ENCODE peak calls at places on chromosomes 16 and 17, in four cellular contexts. U, W, E and J are unnamed samples.

GRCh38 chr17:72565006-72565405 is 444.2 kb downstream of the SOX9 start:
- DNase-seq in U (no peak), W (no peak), E (no peak), J (no peak)

GRCh38 chr17:12613566-12613965 is 52.1 kb upstream of the MYOCD start:
- DNase-seq in U (no peak), W (no peak), E (no peak), J (no peak)

GRCh38 chr17:7956208-7956965 is 24.4 kb downstream of the CNTROB start:
- DNase-seq in U (no peak), W (no peak), E (no peak), J (no peak)

GRCh38 chr16:3542601-3543373 is 34.4 kb downstream of the NLRC3 start:
- DNase-seq in U (no peak), W (no peak), E (no peak), J (no peak)

GRCh38 chr17:30567231-30568116 is 90.3 kb downstream of the GOSR1 start:
- DNase-seq in U (no peak), W (no peak), E (no peak), J (no peak)

GRCh38 chr17:11554042-11554441 is 44.2 kb upstream of the DNAH9 start:
- DNase-seq in U (no peak), W (no peak), E (no peak), J (no peak)

GRCh38 chr17:410674-411401 is 58.2 kb upstream of the RPH3AL start:
- DNase-seq in U (peak; percentile 43), W (no peak), E (peak; percentile 29), J (no peak)

GRCh38 chr16:10088380-10088793 is 93.8 kb downstream of the GRIN2A start:
- DNase-seq in U (no peak), W (no peak), E (no peak), J (no peak)

GRCh38 chr17:17823433-17824118 is 13.2 kb downstream of the SREBF1 start:
- DNase-seq in U (peak; percentile 57), W (no peak), E (peak; percentile 94), J (peak; percentile 99)

GRCh38 chr17:17059301-17059890 is 17.1 kb downstream of the MPRIP start:
- DNase-seq in U (no peak), W (no peak), E (no peak), J (no peak)

GRCh38 chr17:50845260-50846147 is 10.1 kb downstream of the WFIKKN2 start:
- DNase-seq in U (no peak), W (no peak), E (no peak), J (no peak)

GRCh38 chr17:81868674-81869220 is 2.4 kb downstream of the ARHGDIA start:
- DNase-seq in U (peak; percentile 33), W (no peak), E (peak; percentile 68), J (no peak)

GRCh38 chr16:2366660-2367309 is 26.3 kb upstream of the ABCA3 start:
- DNase-seq in U (no peak), W (peak; percentile 55), E (no peak), J (no peak)

GRCh38 chr16:22265351-22265750 is 31.9 kb upstream of the POLR3E start:
- DNase-seq in U (no peak), W (no peak), E (no peak), J (no peak)

GRCh38 chr17:362721-363120 is 10.1 kb upstream of the RPH3AL start:
- DNase-seq in U (no peak), W (no peak), E (no peak), J (no peak)

GRCh38 chr17:66675991-66676371 is 158.9 kb upstream of the CACNG5 start:
- DNase-seq in U (no peak), W (no peak), E (no peak), J (no peak)

GRCh38 chr16:80554037-80554436 is 13.2 kb downstream of the DYNLRB2 start:
- DNase-seq in U (no peak), W (no peak), E (no peak), J (no peak)

GRCh38 chr16:27972500-27972899 is 91.0 kb downstream of the GSG1L start:
- DNase-seq in U (peak; percentile 42), W (peak; percentile 17), E (peak; percentile 40), J (peak; percentile 42)

GRCh38 chr17:9409026-9409425 is 166.6 kb downstream of the STX8 start:
- DNase-seq in U (no peak), W (no peak), E (no peak), J (no peak)

GRCh38 chr16:58249388-58249779 is 45.4 kb downstream of the PRSS54 start:
- DNase-seq in U (no peak), W (no peak), E (no peak), J (no peak)

GRCh38 chr17:51461578-51462004 is 201.2 kb downstream of the UTP18 start:
- DNase-seq in U (peak; percentile 59), W (no peak), E (peak; percentile 79), J (peak; percentile 31)

GRCh38 chr17:47902039-47902744 is 6.2 kb downstream of the SP2 start:
- DNase-seq in U (no peak), W (no peak), E (peak; percentile 48), J (no peak)

GRCh38 chr16:23976091-23977001 is 140.6 kb downstream of the PRKCB start:
- DNase-seq in U (no peak), W (no peak), E (no peak), J (no peak)

GRCh38 chr17:39001703-39002637 is 34.8 kb upstream of the FBXO47 start:
- DNase-seq in U (peak; percentile 58), W (no peak), E (peak; percentile 29), J (no peak)

GRCh38 chr17:55794681-55795080 is 43.8 kb downstream of the PCTP start:
- DNase-seq in U (no peak), W (no peak), E (no peak), J (no peak)

GRCh38 chr17:45284176-45285140 is 22.6 kb upstream of the SPATA32 start:
- DNase-seq in U (peak; percentile 47), W (no peak), E (no peak), J (no peak)
- TF ChIP-seq SPI1 in U (no peak), W (no peak), E (no peak), J (no peak)

GRCh38 chr17:2171725-2172446 is 117.0 kb downstream of the HIC1 start:
- DNase-seq in U (no peak), W (no peak), E (no peak), J (no peak)
- TF ChIP-seq SPI1 in U (no peak), W (no peak), E (no peak), J (no peak)

GRCh38 chr16:52705192-52705591 is 158.2 kb upstream of the TOX3 start:
- DNase-seq in U (no peak), W (no peak), E (no peak), J (no peak)

GRCh38 chr16:52713740-52714139 is 166.8 kb upstream of the TOX3 start:
- DNase-seq in U (no peak), W (no peak), E (no peak), J (no peak)

GRCh38 chr16:52709286-52709685 is 162.3 kb upstream of the TOX3 start:
- DNase-seq in U (no peak), W (no peak), E (no peak), J (no peak)
- TF ChIP-seq SPI1 in U (no peak), W (no peak), E (no peak), J (no peak)

GRCh38 chr16:17072104-17072503 is 398.7 kb downstream of the XYLT1 start:
- DNase-seq in U (no peak), W (no peak), E (no peak), J (no peak)
- TF ChIP-seq SPI1 in U (no peak), W (no peak), E (no peak), J (no peak)

GRCh38 chr16:89103156-89103555 is 9.5 kb downstream of the ACSF3 start:
- DNase-seq in U (no peak), W (no peak), E (no peak), J (no peak)
- TF ChIP-seq SPI1 in U (no peak), W (no peak), E (no peak), J (no peak)

DNA sequence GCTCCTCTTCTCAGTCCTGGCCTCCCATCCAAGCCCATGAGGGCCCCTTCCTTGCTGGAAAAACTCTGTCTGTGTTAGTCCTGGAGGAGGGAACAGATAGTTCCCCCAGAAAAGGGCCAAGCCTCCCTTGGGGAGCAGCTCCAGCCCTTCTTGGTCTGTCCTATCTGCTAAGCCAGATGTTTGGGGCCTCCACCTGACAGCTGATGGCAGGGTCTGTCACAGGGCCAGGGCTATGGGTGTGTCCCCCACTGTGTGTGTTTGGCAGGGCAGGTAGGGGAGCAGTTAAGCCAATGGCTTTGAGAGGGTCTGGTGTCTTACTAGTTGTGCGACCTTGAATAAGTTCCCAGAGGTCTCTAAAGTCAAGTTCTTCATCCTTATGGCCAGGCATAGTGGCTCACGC is 13.6 kb upstream of the SLC4A1 start:
- DNase-seq in U (no peak), W (no peak), E (peak; percentile 83), J (no peak)
- TF ChIP-seq SPI1 in U (no peak), W (no peak), E (no peak), J (no peak)

GRCh38 chr16:75039941-75040340 is 41.1 kb downstream of the ZNRF1 start:
- DNase-seq in U (no peak), W (no peak), E (no peak), J (no peak)
- TF ChIP-seq SPI1 in U (no peak), W (no peak), E (no peak), J (no peak)

DNA sequence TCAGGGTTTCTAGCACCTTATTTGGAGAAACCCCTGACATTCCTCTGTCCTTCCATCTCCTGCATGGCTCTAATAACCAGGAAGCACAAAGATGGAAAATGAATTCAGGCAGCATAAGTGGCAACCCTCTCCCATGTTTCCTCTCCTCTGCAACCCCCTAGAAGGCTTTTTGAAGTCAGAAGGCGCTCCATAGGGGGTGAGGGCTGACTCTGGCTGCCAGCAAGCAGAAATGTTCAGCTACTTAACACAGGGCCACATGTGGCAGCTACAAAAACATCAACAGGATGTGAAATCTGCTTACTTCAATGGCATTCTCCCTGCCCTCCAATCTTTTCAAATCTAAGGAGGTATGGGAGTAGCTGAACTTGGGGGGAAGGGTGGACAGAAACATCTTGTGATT is 55.2 kb upstream of the IRX5 start:
- DNase-seq in U (no peak), W (no peak), E (no peak), J (no peak)
- TF ChIP-seq SPI1 in U (no peak), W (no peak), E (no peak), J (no peak)

DNA sequence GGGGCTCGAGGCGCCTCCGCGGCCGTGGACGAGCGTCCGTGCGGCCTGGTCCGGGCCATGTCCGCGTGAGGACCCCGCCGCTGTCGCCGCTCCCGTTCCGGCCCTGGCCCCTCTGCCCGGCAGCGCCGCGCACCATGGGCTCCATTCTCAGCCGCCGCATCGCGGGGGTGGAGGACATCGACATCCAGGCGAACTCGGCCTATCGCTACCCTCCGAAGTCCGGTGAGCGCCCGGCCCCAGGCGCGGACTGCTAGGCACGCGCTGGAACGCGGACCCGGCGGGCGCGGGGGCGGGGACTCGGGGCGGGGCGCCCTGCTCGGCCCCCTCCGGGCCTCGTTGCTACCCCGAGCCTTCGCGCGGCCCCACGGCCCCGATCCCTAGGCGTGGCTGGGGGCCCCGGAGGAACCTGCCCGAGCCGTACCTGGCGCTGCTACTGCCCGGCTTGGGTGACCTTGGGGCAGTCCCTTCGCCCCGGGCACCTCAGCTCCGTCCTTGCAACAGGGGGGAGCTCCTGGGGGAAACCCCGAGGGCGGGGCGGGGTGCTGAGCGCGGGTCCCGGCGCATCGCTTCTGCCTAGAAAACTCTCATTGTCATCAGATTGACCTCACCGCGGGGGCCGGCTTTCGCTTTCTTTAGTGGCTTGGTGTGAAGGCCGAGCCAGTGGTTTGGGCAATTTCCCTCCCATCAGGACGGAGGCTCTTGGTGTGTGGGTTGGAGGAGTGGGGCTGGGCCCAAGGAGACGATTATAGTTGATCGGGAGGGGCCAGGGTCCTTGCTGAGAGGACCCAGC is 396 bp downstream of the MGRN1 start:
- DNase-seq in U (peak; percentile 55), W (peak; percentile 48), E (peak; percentile 81), J (peak; percentile 73)
- TF ChIP-seq SPI1 in U (no peak), W (no peak), E (no peak), J (no peak)

GRCh38 chr16:86831366-86831765 is 253.0 kb downstream of the FOXL1 start:
- DNase-seq in U (no peak), W (no peak), E (no peak), J (no peak)
- TF ChIP-seq SPI1 in U (no peak), W (no peak), E (no peak), J (no peak)